ENCODE peak calls at places on chromosomes 5 and 9, in ten cellular contexts. A is epithelial cell of esophagus; M is CD4-positive, alpha-beta T cell; T is astrocyte; Q is mammary epithelial cell; B is OCI-LY7; U is upper lobe of right lung; L is BJ; O is cardiac fibroblast; E is AG04449. J is an unnamed sample.
A peak's percentile ranks its signal among the peaks of the same experiment; 100 is the strongest.

GRCh38 chr5:172770374-172770674 is 671 bp downstream of the DUSP1 start:
- DNase-seq in A (no peak), M (no peak), T (no peak), Q (no peak), B (no peak), U (no peak), L (no peak), O (no peak), E (no peak), J (no peak)

GRCh38 chr9:105475302-105475701 is 27.5 kb downstream of the FSD1L start:
- DNase-seq in A (peak; percentile 27), M (no peak), T (peak; percentile 57), Q (peak; percentile 32), B (peak; percentile 2), U (no peak), L (no peak), O (peak; percentile 52), E (peak; percentile 23), J (no peak)

GRCh38 chr9:116316231-116316630 is 162.6 kb downstream of the PAPPA start:
- DNase-seq in A (no peak), M (no peak), T (no peak), Q (no peak), B (no peak), U (no peak), L (no peak), O (no peak), E (no peak), J (no peak)

GRCh38 chr9:2216591-2216990 is 201.4 kb downstream of the SMARCA2 start:
- DNase-seq in A (peak; percentile 40), M (no peak), T (peak; percentile 59), Q (peak; percentile 89), B (no peak), U (no peak), L (no peak), O (peak; percentile 18), E (no peak), J (no peak)

GRCh38 chr5:150113047-150113744 is 26.8 kb upstream of the CSF1R start:
- DNase-seq in A (peak; percentile 75), M (no peak), T (peak; percentile 18), Q (peak; percentile 76), B (no peak), U (peak; percentile 62), L (no peak), O (no peak), E (no peak), J (peak; percentile 63)

GRCh38 chr5:118529361-118530154 is 458.8 kb downstream of the DTWD2 start:
- DNase-seq in A (no peak), M (no peak), T (no peak), Q (no peak), B (no peak), U (no peak), L (no peak), O (no peak), E (no peak), J (no peak)

GRCh38 chr9:112295174-112295573 is 38.2 kb downstream of the PTBP3 start:
- DNase-seq in A (no peak), M (no peak), T (no peak), Q (no peak), B (no peak), U (no peak), L (no peak), O (no peak), E (no peak), J (no peak)

GRCh38 chr5:168879929-168880328 is 300.8 kb upstream of the PANK3 start:
- DNase-seq in A (no peak), M (no peak), T (no peak), Q (no peak), B (peak; percentile 74), U (no peak), L (no peak), O (peak; percentile 84), E (no peak), J (no peak)

DNA sequence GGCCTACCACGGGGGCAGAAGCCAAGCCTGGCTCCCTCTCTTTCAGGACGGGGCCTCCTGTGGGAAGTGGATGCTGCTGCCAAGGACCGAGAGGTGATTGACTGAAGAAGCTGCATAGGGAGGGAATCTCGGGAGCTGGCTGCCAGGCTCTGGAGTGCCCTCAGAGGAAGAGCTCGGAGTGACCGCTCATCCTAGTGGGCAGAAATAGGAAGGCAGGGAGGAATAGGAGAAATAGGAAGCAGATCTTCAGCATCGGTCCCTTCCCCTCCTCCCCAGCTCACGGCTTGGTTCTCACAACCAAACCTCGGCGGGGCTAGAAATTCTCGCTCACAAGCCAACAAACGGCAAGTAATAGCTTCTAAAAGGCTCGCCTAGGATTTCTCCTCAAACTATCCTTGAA is 159.9 kb upstream of the RAI14 start:
- DNase-seq in A (no peak), M (no peak), T (no peak), Q (no peak), B (no peak), U (no peak), L (no peak), O (no peak), E (no peak), J (no peak)
- TF ChIP-seq CTCF in A (no peak), M (no peak), T (no peak), Q (no peak), B (no peak), U (no peak), L (peak; percentile 24), O (no peak), E (no peak), J (peak; percentile 17)

GRCh38 chr9:16133032-16133431 is 580.2 kb downstream of the CCDC171 start:
- DNase-seq in A (no peak), M (no peak), T (no peak), Q (no peak), B (no peak), U (no peak), L (no peak), O (no peak), E (no peak), J (no peak)

GRCh38 chr9:16134351-16134750 is 581.5 kb downstream of the CCDC171 start:
- DNase-seq in A (peak; percentile 79), M (no peak), T (no peak), Q (no peak), B (no peak), U (no peak), L (no peak), O (no peak), E (no peak), J (no peak)

GRCh38 chr9:16133556-16134227 is 580.8 kb downstream of the CCDC171 start:
- DNase-seq in A (peak; percentile 92), M (no peak), T (peak; percentile 86), Q (peak; percentile 28), B (peak; percentile 39), U (no peak), L (no peak), O (peak; percentile 88), E (no peak), J (no peak)

GRCh38 chr9:16132513-16132912 is 579.7 kb downstream of the CCDC171 start:
- DNase-seq in A (no peak), M (no peak), T (peak; percentile 57), Q (no peak), B (no peak), U (no peak), L (no peak), O (peak; percentile 74), E (no peak), J (no peak)

DNA sequence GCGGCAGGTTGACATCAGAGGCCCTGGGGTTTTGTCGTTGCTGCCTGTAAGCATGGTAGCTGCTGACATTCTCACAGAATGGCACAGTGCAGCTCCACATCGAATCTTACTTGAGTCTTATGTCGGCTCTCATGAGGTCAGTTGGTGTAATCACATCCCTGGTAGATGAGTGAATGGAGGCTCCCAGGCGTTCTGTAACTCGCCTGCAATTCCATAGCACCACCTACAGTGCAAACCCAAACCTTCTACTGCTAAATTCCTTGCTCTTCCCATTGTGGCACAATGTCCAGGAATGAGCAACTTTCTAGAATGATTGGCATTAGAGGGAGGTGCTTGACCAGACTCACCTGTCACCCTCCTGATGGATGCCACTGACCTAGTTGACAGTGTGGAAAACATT is 578.4 kb downstream of the CCDC171 start:
- DNase-seq in A (peak; percentile 51), M (no peak), T (no peak), Q (peak; percentile 34), B (no peak), U (no peak), L (no peak), O (peak; percentile 77), E (no peak), J (no peak)
- TF ChIP-seq CTCF in A (no peak), M (no peak), T (peak; percentile 37), Q (peak; percentile 40), B (no peak), U (no peak), L (peak; percentile 16), O (peak; percentile 61), E (peak; percentile 21), J (no peak)

GRCh38 chr5:180207593-180207992 is 1.4 kb downstream of the RASGEF1C start:
- DNase-seq in A (no peak), M (no peak), T (no peak), Q (no peak), B (no peak), U (peak; percentile 48), L (no peak), O (no peak), E (no peak), J (no peak)

GRCh38 chr5:180208038-180208434 is 975 bp downstream of the RASGEF1C start:
- DNase-seq in A (no peak), M (no peak), T (no peak), Q (no peak), B (no peak), U (peak; percentile 58), L (no peak), O (no peak), E (no peak), J (no peak)

GRCh38 chr5:180210961-180211760 is 2.1 kb upstream of the RASGEF1C start:
- DNase-seq in A (no peak), M (no peak), T (no peak), Q (no peak), B (no peak), U (peak; percentile 46), L (no peak), O (no peak), E (no peak), J (no peak)

GRCh38 chr5:180208435-180209081 is 453 bp downstream of the RASGEF1C start:
- DNase-seq in A (no peak), M (no peak), T (no peak), Q (no peak), B (no peak), U (peak; percentile 62), L (no peak), O (no peak), E (no peak), J (no peak)

GRCh38 chr5:180209137-180209581 is at the start of gene RASGEF1C:
- DNase-seq in A (peak; percentile 72), M (peak; percentile 39), T (peak; percentile 16), Q (peak; percentile 33), B (no peak), U (peak; percentile 81), L (no peak), O (peak; percentile 57), E (no peak), J (no peak)
- TF ChIP-seq CTCF in A (peak; percentile 8), M (no peak), T (no peak), Q (peak; percentile 25), B (no peak), U (no peak), L (no peak), O (no peak), E (peak; percentile 61), J (peak; percentile 34)

DNA sequence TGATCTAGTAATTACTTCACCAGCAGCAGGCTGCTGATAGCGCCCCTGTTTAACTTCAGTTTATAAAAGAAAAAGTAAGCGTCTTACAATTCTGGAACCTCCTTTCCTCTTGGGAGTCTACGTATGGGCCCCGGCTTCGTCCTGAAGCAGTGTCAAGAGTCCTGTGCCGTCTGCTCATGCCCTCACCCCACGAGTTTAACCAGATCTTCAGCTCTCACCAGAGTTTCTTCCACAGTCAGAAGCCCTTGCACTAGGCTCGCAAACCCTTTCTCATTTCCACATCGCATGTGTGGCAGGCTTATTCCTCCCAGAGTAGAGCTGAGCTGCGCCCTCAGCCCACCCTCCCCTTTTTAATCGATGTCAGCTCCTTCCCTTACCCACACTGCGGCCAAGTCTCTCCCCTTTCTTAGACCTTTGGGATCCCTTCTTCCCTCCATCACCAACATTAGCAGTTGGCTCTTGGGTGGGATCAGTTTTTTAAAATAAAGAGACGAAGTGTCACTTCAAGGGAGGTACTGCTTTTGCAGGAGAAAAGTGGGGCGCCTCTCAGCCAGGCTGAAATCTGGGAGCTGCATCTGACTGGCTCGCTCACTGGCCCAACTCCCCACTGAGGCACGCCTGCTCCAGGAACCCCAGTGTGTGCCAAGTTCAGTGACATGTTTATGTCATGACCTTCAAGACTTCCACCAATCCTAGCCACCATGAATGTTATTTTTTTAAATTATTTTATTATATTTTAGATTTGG is 130.3 kb downstream of the MVB12B start:
- DNase-seq in A (peak; percentile 12), M (no peak), T (no peak), Q (no peak), B (no peak), U (no peak), L (no peak), O (no peak), E (no peak), J (no peak)
- TF ChIP-seq CTCF in A (no peak), M (no peak), T (no peak), Q (no peak), B (no peak), U (no peak), L (no peak), O (no peak), E (no peak), J (no peak)

J was measured in right atrium auricular region.